ENCODE peak calls at places on chromosomes 2 and 18, in five cellular contexts. One of them, this sample, is unnamed.

GRCh38 chr2:61111708-61112107 is 46.0 kb downstream of the SANBR start:
- DNase-seq in adrenal gland: no peak
- DNase-seq in frontal cortex: no peak
- DNase-seq in islet precursor cell: no peak
- DNase-seq in kidney glomerular epithelial cell: no peak
- DNase-seq in this sample: no peak

GRCh38 chr2:24926602-24927252 is 6.7 kb upstream of the ADCY3 start:
- DNase-seq in frontal cortex: peak; percentile 46
- DNase-seq in adrenal gland: peak; percentile 51
- DNase-seq in islet precursor cell: no peak
- DNase-seq in kidney glomerular epithelial cell: no peak
- DNase-seq in this sample: peak; percentile 59

GRCh38 chr2:218734190-218734975 is 23.7 kb downstream of the TTLL4 start:
- DNase-seq in adrenal gland: no peak
- DNase-seq in frontal cortex: no peak
- DNase-seq in islet precursor cell: no peak
- DNase-seq in kidney glomerular epithelial cell: no peak
- DNase-seq in this sample: no peak

GRCh38 chr18:25464211-25464610 is 112.2 kb upstream of the ZNF521 start:
- DNase-seq in adrenal gland: no peak
- DNase-seq in islet precursor cell: no peak
- DNase-seq in frontal cortex: no peak
- DNase-seq in kidney glomerular epithelial cell: no peak
- DNase-seq in this sample: no peak

GRCh38 chr2:20671036-20671735 is 4.2 kb downstream of the GDF7 start:
- DNase-seq in kidney glomerular epithelial cell: no peak
- DNase-seq in islet precursor cell: no peak
- DNase-seq in adrenal gland: no peak
- DNase-seq in frontal cortex: no peak
- DNase-seq in this sample: no peak

GRCh38 chr2:69436594-69436936 is 670 bp downstream of the NFU1 start:
- DNase-seq in kidney glomerular epithelial cell: peak; percentile 36
- DNase-seq in frontal cortex: no peak
- DNase-seq in adrenal gland: no peak
- DNase-seq in islet precursor cell: no peak
- DNase-seq in this sample: no peak

GRCh38 chr2:99354060-99354459 is 16.9 kb downstream of the EIF5B start:
- DNase-seq in adrenal gland: no peak
- DNase-seq in frontal cortex: no peak
- DNase-seq in kidney glomerular epithelial cell: peak; percentile 20
- DNase-seq in islet precursor cell: no peak
- DNase-seq in this sample: no peak

GRCh38 chr18:39599251-39599650 is 2033.7 kb upstream of the CELF4 start:
- DNase-seq in adrenal gland: no peak
- DNase-seq in kidney glomerular epithelial cell: no peak
- DNase-seq in islet precursor cell: no peak
- DNase-seq in frontal cortex: no peak
- DNase-seq in this sample: no peak

GRCh38 chr2:240836781-240837467 is 16.9 kb upstream of the KIF1A start:
- DNase-seq in adrenal gland: no peak
- DNase-seq in frontal cortex: peak; percentile 62
- DNase-seq in islet precursor cell: peak; percentile 52
- DNase-seq in kidney glomerular epithelial cell: no peak
- DNase-seq in this sample: peak; percentile 30

GRCh38 chr18:70334728-70335329 is 46.0 kb downstream of the SOCS6 start:
- DNase-seq in kidney glomerular epithelial cell: no peak
- DNase-seq in frontal cortex: no peak
- DNase-seq in islet precursor cell: no peak
- DNase-seq in adrenal gland: no peak
- DNase-seq in this sample: no peak

GRCh38 chr2:136156411-136156810 is 38.5 kb upstream of the CXCR4 start:
- DNase-seq in islet precursor cell: peak; percentile 15
- DNase-seq in frontal cortex: no peak
- DNase-seq in kidney glomerular epithelial cell: no peak
- DNase-seq in adrenal gland: no peak
- DNase-seq in this sample: no peak

GRCh38 chr2:163266772-163267171 is 428.2 kb upstream of the KCNH7 start:
- DNase-seq in kidney glomerular epithelial cell: peak; percentile 67
- DNase-seq in islet precursor cell: no peak
- DNase-seq in frontal cortex: no peak
- DNase-seq in adrenal gland: no peak
- DNase-seq in this sample: no peak

GRCh38 chr2:181517685-181518301 is 60.6 kb downstream of the ITGA4 start:
- DNase-seq in kidney glomerular epithelial cell: no peak
- DNase-seq in islet precursor cell: no peak
- DNase-seq in frontal cortex: no peak
- DNase-seq in adrenal gland: no peak
- DNase-seq in this sample: no peak

GRCh38 chr2:19301706-19302105 is 56.7 kb downstream of the OSR1 start:
- DNase-seq in adrenal gland: no peak
- DNase-seq in kidney glomerular epithelial cell: no peak
- DNase-seq in frontal cortex: no peak
- DNase-seq in islet precursor cell: peak; percentile 62
- DNase-seq in this sample: no peak

GRCh38 chr18:36511791-36512352 is 214.4 kb downstream of the FHOD3 start:
- DNase-seq in adrenal gland: no peak
- DNase-seq in kidney glomerular epithelial cell: no peak
- DNase-seq in frontal cortex: no peak
- DNase-seq in islet precursor cell: no peak
- DNase-seq in this sample: no peak

GRCh38 chr2:239728751-239729150 is 296.4 kb downstream of the NDUFA10 start:
- DNase-seq in frontal cortex: no peak
- DNase-seq in adrenal gland: no peak
- DNase-seq in islet precursor cell: no peak
- DNase-seq in kidney glomerular epithelial cell: no peak
- DNase-seq in this sample: no peak

GRCh38 chr2:15840173-15840572 is 100.2 kb upstream of the MYCN start:
- DNase-seq in frontal cortex: no peak
- DNase-seq in islet precursor cell: no peak
- DNase-seq in kidney glomerular epithelial cell: peak; percentile 6
- DNase-seq in adrenal gland: no peak
- DNase-seq in this sample: no peak

GRCh38 chr2:134231965-134232340 is 21.9 kb upstream of the MGAT5 start:
- DNase-seq in frontal cortex: no peak
- DNase-seq in adrenal gland: no peak
- DNase-seq in kidney glomerular epithelial cell: peak; percentile 68
- DNase-seq in islet precursor cell: no peak
- DNase-seq in this sample: no peak

GRCh38 chr18:4823091-4823490 is 368.0 kb upstream of the DLGAP1 start:
- DNase-seq in kidney glomerular epithelial cell: no peak
- DNase-seq in islet precursor cell: no peak
- DNase-seq in adrenal gland: no peak
- DNase-seq in frontal cortex: no peak
- DNase-seq in this sample: no peak

GRCh38 chr2:111704246-111704645 is 179.7 kb downstream of the ANAPC1 start:
- DNase-seq in frontal cortex: no peak
- DNase-seq in adrenal gland: no peak
- DNase-seq in islet precursor cell: peak; percentile 87
- DNase-seq in kidney glomerular epithelial cell: peak; percentile 59
- DNase-seq in this sample: peak; percentile 23

GRCh38 chr2:161238559-161239415 is 69.4 kb upstream of the PSMD14 start:
- DNase-seq in islet precursor cell: peak; percentile 84
- DNase-seq in adrenal gland: peak; percentile 49
- DNase-seq in frontal cortex: peak; percentile 52
- DNase-seq in kidney glomerular epithelial cell: peak; percentile 30
- DNase-seq in this sample: peak; percentile 32

GRCh38 chr18:13453714-13454113 is 235.2 kb downstream of the LDLRAD4 start:
- DNase-seq in kidney glomerular epithelial cell: no peak
- DNase-seq in frontal cortex: no peak
- DNase-seq in adrenal gland: no peak
- DNase-seq in islet precursor cell: peak; percentile 29
- DNase-seq in this sample: no peak

GRCh38 chr2:174210861-174211260 is 37.5 kb downstream of the OLA1 start:
- DNase-seq in adrenal gland: no peak
- DNase-seq in kidney glomerular epithelial cell: no peak
- DNase-seq in islet precursor cell: no peak
- DNase-seq in frontal cortex: no peak
- DNase-seq in this sample: no peak

GRCh38 chr2:44934962-44935853 is 6.3 kb upstream of the SIX3 start:
- DNase-seq in islet precursor cell: no peak
- DNase-seq in adrenal gland: no peak
- DNase-seq in kidney glomerular epithelial cell: no peak
- DNase-seq in frontal cortex: no peak
- DNase-seq in this sample: no peak

GRCh38 chr2:70920367-70920715 is 15.4 kb upstream of the ATP6V1B1 start:
- DNase-seq in islet precursor cell: peak; percentile 44
- DNase-seq in kidney glomerular epithelial cell: no peak
- DNase-seq in adrenal gland: peak; percentile 10
- DNase-seq in frontal cortex: no peak
- DNase-seq in this sample: no peak

GRCh38 chr2:28263690-28264089 is 129.0 kb upstream of the FOSL2 start:
- DNase-seq in islet precursor cell: no peak
- DNase-seq in frontal cortex: no peak
- DNase-seq in adrenal gland: no peak
- DNase-seq in kidney glomerular epithelial cell: no peak
- DNase-seq in this sample: no peak

GRCh38 chr2:197358927-197359326 is 48.3 kb upstream of the ANKRD44 start:
- DNase-seq in frontal cortex: no peak
- DNase-seq in adrenal gland: no peak
- DNase-seq in islet precursor cell: no peak
- DNase-seq in kidney glomerular epithelial cell: peak; percentile 31
- DNase-seq in this sample: no peak

GRCh38 chr2:163348843-163349395 is 386.9 kb downstream of the FIGN start:
- DNase-seq in kidney glomerular epithelial cell: peak; percentile 82
- DNase-seq in islet precursor cell: peak; percentile 78
- DNase-seq in frontal cortex: no peak
- DNase-seq in adrenal gland: peak; percentile 55
- DNase-seq in this sample: no peak

GRCh38 chr18:44823286-44823685 is 142.6 kb downstream of the SETBP1 start:
- DNase-seq in islet precursor cell: no peak
- DNase-seq in adrenal gland: no peak
- DNase-seq in kidney glomerular epithelial cell: no peak
- DNase-seq in frontal cortex: no peak
- DNase-seq in this sample: no peak

GRCh38 chr18:79770501-79770815 is 27.3 kb upstream of the KCNG2 start:
- DNase-seq in kidney glomerular epithelial cell: no peak
- DNase-seq in islet precursor cell: no peak
- DNase-seq in adrenal gland: no peak
- DNase-seq in frontal cortex: no peak
- DNase-seq in this sample: no peak

GRCh38 chr2:170354855-170355649 is 177.1 kb downstream of the MYO3B start:
- DNase-seq in frontal cortex: no peak
- DNase-seq in kidney glomerular epithelial cell: no peak
- DNase-seq in adrenal gland: no peak
- DNase-seq in islet precursor cell: no peak
- DNase-seq in this sample: no peak

This sample was measured in gastrocnemius medialis.